ENCODE peak calls at places on chromosomes 4 and X, in seven cellular contexts. One of them, this sample, is unnamed.

GRCh38 chrX:104166735-104167436 is 633 bp downstream of the FAM199X start:
- DNase-seq in foreskin keratinocyte: peak
- DNase-seq in choroid plexus epithelial cell: no peak
- DNase-seq in psoas muscle: no peak
- DNase-seq in activated CD8-positive, alpha-beta memory T cell treated with anti-CD3 and anti-CD28 coated beads, Interleukin-2, amount 50 U/mL, for 48 hours: peak
- DNase-seq in SW 1271: no peak
- DNase-seq in amygdala: peak
- DNase-seq in this sample: no peak

GRCh38 chr4:55184600-55185523 is 59.5 kb upstream of the KDR start:
- DNase-seq in amygdala: no peak
- DNase-seq in psoas muscle: no peak
- DNase-seq in SW 1271: no peak
- DNase-seq in choroid plexus epithelial cell: peak
- DNase-seq in foreskin keratinocyte: peak
- DNase-seq in activated CD8-positive, alpha-beta memory T cell treated with anti-CD3 and anti-CD28 coated beads, Interleukin-2, amount 50 U/mL, for 48 hours: peak
- DNase-seq in this sample: no peak

GRCh38 chrX:40402771-40403533 is 177.8 kb upstream of the ATP6AP2 start:
- DNase-seq in choroid plexus epithelial cell: peak
- DNase-seq in activated CD8-positive, alpha-beta memory T cell treated with anti-CD3 and anti-CD28 coated beads, Interleukin-2, amount 50 U/mL, for 48 hours: no peak
- DNase-seq in amygdala: no peak
- DNase-seq in psoas muscle: peak
- DNase-seq in foreskin keratinocyte: peak
- DNase-seq in SW 1271: no peak
- DNase-seq in this sample: peak

GRCh38 chrX:74449322-74449936 is 28.1 kb downstream of the SLC16A2 start:
- DNase-seq in activated CD8-positive, alpha-beta memory T cell treated with anti-CD3 and anti-CD28 coated beads, Interleukin-2, amount 50 U/mL, for 48 hours: peak
- DNase-seq in foreskin keratinocyte: peak
- DNase-seq in choroid plexus epithelial cell: peak
- DNase-seq in SW 1271: no peak
- DNase-seq in psoas muscle: no peak
- DNase-seq in amygdala: no peak
- DNase-seq in this sample: peak

GRCh38 chr4:184459413-184459812 is 14.9 kb downstream of the IRF2 start:
- DNase-seq in amygdala: no peak
- DNase-seq in SW 1271: no peak
- DNase-seq in choroid plexus epithelial cell: peak
- DNase-seq in psoas muscle: no peak
- DNase-seq in foreskin keratinocyte: peak
- DNase-seq in activated CD8-positive, alpha-beta memory T cell treated with anti-CD3 and anti-CD28 coated beads, Interleukin-2, amount 50 U/mL, for 48 hours: no peak
- DNase-seq in this sample: peak

GRCh38 chrX:149010899-149011224 is 494.2 kb downstream of the IDS start:
- DNase-seq in SW 1271: no peak
- DNase-seq in choroid plexus epithelial cell: no peak
- DNase-seq in amygdala: no peak
- DNase-seq in activated CD8-positive, alpha-beta memory T cell treated with anti-CD3 and anti-CD28 coated beads, Interleukin-2, amount 50 U/mL, for 48 hours: no peak
- DNase-seq in psoas muscle: no peak
- DNase-seq in foreskin keratinocyte: no peak
- DNase-seq in this sample: no peak

GRCh38 chr4:168408620-168409019 is 71.7 kb downstream of the DDX60L start:
- DNase-seq in amygdala: no peak
- DNase-seq in SW 1271: no peak
- DNase-seq in activated CD8-positive, alpha-beta memory T cell treated with anti-CD3 and anti-CD28 coated beads, Interleukin-2, amount 50 U/mL, for 48 hours: no peak
- DNase-seq in foreskin keratinocyte: peak
- DNase-seq in psoas muscle: peak
- DNase-seq in choroid plexus epithelial cell: peak
- DNase-seq in this sample: peak

GRCh38 chr4:145195167-145195952 is 15.0 kb upstream of the OTUD4 start:
- DNase-seq in choroid plexus epithelial cell: no peak
- DNase-seq in activated CD8-positive, alpha-beta memory T cell treated with anti-CD3 and anti-CD28 coated beads, Interleukin-2, amount 50 U/mL, for 48 hours: no peak
- DNase-seq in psoas muscle: no peak
- DNase-seq in foreskin keratinocyte: peak
- DNase-seq in amygdala: no peak
- DNase-seq in SW 1271: no peak
- DNase-seq in this sample: peak

GRCh38 chrX:12567857-12568256 is 223.4 kb upstream of the PRPS2 start:
- DNase-seq in activated CD8-positive, alpha-beta memory T cell treated with anti-CD3 and anti-CD28 coated beads, Interleukin-2, amount 50 U/mL, for 48 hours: no peak
- DNase-seq in foreskin keratinocyte: no peak
- DNase-seq in SW 1271: no peak
- DNase-seq in amygdala: no peak
- DNase-seq in psoas muscle: no peak
- DNase-seq in choroid plexus epithelial cell: peak
- DNase-seq in this sample: no peak

GRCh38 chrX:45850775-45851433 is 650.2 kb upstream of the DIPK2B start:
- DNase-seq in SW 1271: peak
- DNase-seq in foreskin keratinocyte: no peak
- DNase-seq in choroid plexus epithelial cell: no peak
- DNase-seq in activated CD8-positive, alpha-beta memory T cell treated with anti-CD3 and anti-CD28 coated beads, Interleukin-2, amount 50 U/mL, for 48 hours: peak
- DNase-seq in psoas muscle: peak
- DNase-seq in amygdala: no peak
- DNase-seq in this sample: peak

GRCh38 chrX:10482262-10482661 is 138.1 kb downstream of the MID1 start:
- DNase-seq in psoas muscle: no peak
- DNase-seq in choroid plexus epithelial cell: no peak
- DNase-seq in activated CD8-positive, alpha-beta memory T cell treated with anti-CD3 and anti-CD28 coated beads, Interleukin-2, amount 50 U/mL, for 48 hours: no peak
- DNase-seq in foreskin keratinocyte: no peak
- DNase-seq in SW 1271: no peak
- DNase-seq in amygdala: no peak
- DNase-seq in this sample: no peak

GRCh38 chr4:32148120-32148666 is 1428.0 kb downstream of the PCDH7 start:
- DNase-seq in choroid plexus epithelial cell: peak
- DNase-seq in SW 1271: no peak
- DNase-seq in foreskin keratinocyte: peak
- DNase-seq in psoas muscle: no peak
- DNase-seq in activated CD8-positive, alpha-beta memory T cell treated with anti-CD3 and anti-CD28 coated beads, Interleukin-2, amount 50 U/mL, for 48 hours: no peak
- DNase-seq in amygdala: no peak
- DNase-seq in this sample: peak

GRCh38 chrX:150161092-150161672 is 201.9 kb upstream of the MAMLD1 start:
- DNase-seq in foreskin keratinocyte: no peak
- DNase-seq in psoas muscle: no peak
- DNase-seq in activated CD8-positive, alpha-beta memory T cell treated with anti-CD3 and anti-CD28 coated beads, Interleukin-2, amount 50 U/mL, for 48 hours: no peak
- DNase-seq in choroid plexus epithelial cell: no peak
- DNase-seq in SW 1271: no peak
- DNase-seq in amygdala: no peak
- DNase-seq in this sample: no peak

This sample was measured in mammary epithelial cell.